ENCODE peak calls at places on chromosome 19, in nine cellular contexts. H, I, B, A, F, X, U, C and N are unnamed samples.

GRCh38 chr19:12163841-12164240 is 945 bp downstream of the ZNF136 start:
- DNase-seq in H (peak), I (no peak), B (no peak), A (no peak), F (no peak), X (no peak), U (peak), C (no peak), N (peak)

GRCh38 chr19:47438793-47439220 is 19.5 kb upstream of the MEIS3 start:
- DNase-seq in H (no peak), I (no peak), B (no peak), A (no peak), F (no peak), X (no peak), U (no peak), C (no peak), N (no peak)

GRCh38 chr19:33810821-33811220 is 14.2 kb downstream of the KCTD15 start:
- DNase-seq in H (no peak), I (no peak), B (no peak), A (no peak), F (no peak), X (no peak), U (no peak), C (no peak), N (no peak)

GRCh38 chr19:49362048-49362925 is at the start of gene TEAD2:
- DNase-seq in H (peak), I (no peak), B (no peak), A (no peak), F (no peak), X (no peak), U (peak), C (no peak), N (peak)

GRCh38 chr19:31354919-31355318 is 5.7 kb upstream of the TSHZ3 start:
- DNase-seq in H (no peak), I (no peak), B (no peak), A (no peak), F (no peak), X (no peak), U (no peak), C (no peak), N (no peak)

GRCh38 chr19:30549151-30549550 is 177.0 kb downstream of the ZNF536 start:
- DNase-seq in H (no peak), I (no peak), B (no peak), A (no peak), F (no peak), X (no peak), U (no peak), C (no peak), N (no peak)

GRCh38 chr19:39265321-39265916 is 2.8 kb upstream of the IFNL2 start:
- DNase-seq in H (no peak), I (no peak), B (no peak), A (peak), F (no peak), X (no peak), U (no peak), C (no peak), N (no peak)

GRCh38 chr19:722553-723101 is 13.9 kb downstream of the PALM start:
- DNase-seq in H (no peak), I (no peak), B (no peak), A (no peak), F (no peak), X (no peak), U (no peak), C (no peak), N (no peak)

GRCh38 chr19:35241417-35241816 is 7.4 kb upstream of the LSR start:
- DNase-seq in H (no peak), I (no peak), B (no peak), A (no peak), F (no peak), X (no peak), U (no peak), C (no peak), N (no peak)

GRCh38 chr19:42241279-42241678 is 1.1 kb downstream of the GSK3A start:
- DNase-seq in H (no peak), I (no peak), B (no peak), A (no peak), F (no peak), X (no peak), U (no peak), C (no peak), N (no peak)

GRCh38 chr19:19140476-19140875 is 2.2 kb upstream of the TMEM161A start:
- DNase-seq in H (peak), I (no peak), B (no peak), A (no peak), F (no peak), X (no peak), U (no peak), C (no peak), N (no peak)

GRCh38 chr19:8519388-8519787 is 5.4 kb upstream of the ZNF414 start:
- DNase-seq in H (no peak), I (no peak), B (no peak), A (no peak), F (no peak), X (no peak), U (no peak), C (no peak), N (no peak)

GRCh38 chr19:10417598-10418280 is 2.6 kb upstream of the PDE4A start:
- DNase-seq in H (peak), I (no peak), B (no peak), A (peak), F (no peak), X (no peak), U (no peak), C (no peak), N (peak)

GRCh38 chr19:7926727-7927604 is 1.0 kb upstream of the CTXN1 start:
- DNase-seq in H (no peak), I (no peak), B (no peak), A (peak), F (no peak), X (no peak), U (no peak), C (no peak), N (no peak)

GRCh38 chr19:16359074-16359473 is 34.4 kb downstream of the KLF2 start:
- DNase-seq in H (no peak), I (no peak), B (no peak), A (no peak), F (no peak), X (no peak), U (no peak), C (no peak), N (no peak)

GRCh38 chr19:19418548-19419260 is 13.2 kb downstream of the GATAD2A start:
- DNase-seq in H (no peak), I (no peak), B (no peak), A (no peak), F (no peak), X (no peak), U (no peak), C (no peak), N (no peak)

GRCh38 chr19:49807174-49807830 is 5.8 kb downstream of the FUZ start:
- DNase-seq in H (no peak), I (no peak), B (no peak), A (no peak), F (no peak), X (no peak), U (no peak), C (no peak), N (no peak)

GRCh38 chr19:45469835-45470146 is 2.0 kb downstream of the FOSB start:
- DNase-seq in H (peak), I (no peak), B (no peak), A (no peak), F (no peak), X (peak), U (no peak), C (no peak), N (peak)